ENCODE peak calls at places on chromosomes 5 and 9, in five cellular contexts. X is HCT116, T is gastrocnemius medialis, U is left lung, W is fibroblast of lung. A is an unnamed sample.

GRCh38 chr9:132418743-132419363 is 8.8 kb downstream of the CFAP77 start:
- DNase-seq in X (no peak), T (no peak), U (no peak), W (no peak), A (no peak)

GRCh38 chr9:1647776-1648175 is 367.4 kb upstream of the SMARCA2 start:
- DNase-seq in X (no peak), T (no peak), U (peak; percentile 35), W (no peak), A (no peak)

GRCh38 chr5:145915970-145916638 is 20.3 kb upstream of the SH3RF2 start:
- DNase-seq in X (no peak), T (no peak), U (no peak), W (no peak), A (no peak)

GRCh38 chr9:123716339-123716738 is 213.6 kb downstream of the DENND1A start:
- DNase-seq in X (no peak), T (no peak), U (no peak), W (no peak), A (no peak)

GRCh38 chr5:177512736-177513380 is 3.2 kb upstream of the DOK3 start:
- DNase-seq in X (no peak), T (no peak), U (no peak), W (no peak), A (no peak)

GRCh38 chr5:114473541-114473940 is 111.7 kb downstream of the KCNN2 start:
- DNase-seq in X (no peak), T (no peak), U (peak; percentile 49), W (peak; percentile 68), A (no peak)

GRCh38 chr9:121281614-121282291 is 13.8 kb downstream of the GSN start:
- DNase-seq in X (peak; percentile 94), T (peak; percentile 52), U (peak; percentile 89), W (peak; percentile 64), A (peak; percentile 90)

GRCh38 chr5:100553209-100553608 is 18.0 kb downstream of the FAM174A start:
- DNase-seq in X (no peak), T (no peak), U (no peak), W (no peak), A (no peak)

GRCh38 chr5:81768960-81769452 is 18.1 kb upstream of the SSBP2 start:
- DNase-seq in X (peak; percentile 35), T (no peak), U (no peak), W (peak; percentile 84), A (no peak)

GRCh38 chr9:126057036-126057435 is 269.6 kb upstream of the MVB12B start:
- DNase-seq in X (no peak), T (no peak), U (peak; percentile 29), W (peak; percentile 37), A (no peak)

GRCh38 chr5:104914536-104915070 is 1352.0 kb upstream of the NUDT12 start:
- DNase-seq in X (no peak), T (no peak), U (no peak), W (no peak), A (no peak)

GRCh38 chr9:138114501-138115245 is 237.1 kb downstream of the CACNA1B start:
- DNase-seq in X (no peak), T (no peak), U (no peak), W (no peak), A (no peak)

GRCh38 chr5:154868702-154869101 is 10.3 kb downstream of the CNOT8 start:
- DNase-seq in X (no peak), T (peak; percentile 14), U (no peak), W (no peak), A (no peak)

GRCh38 chr5:136079195-136079985 is 50.6 kb downstream of the TGFBI start:
- DNase-seq in X (no peak), T (no peak), U (no peak), W (no peak), A (no peak)

GRCh38 chr5:151772029-151772867 is 494 bp downstream of the G3BP1 start:
- DNase-seq in X (no peak), T (peak; percentile 36), U (peak; percentile 62), W (peak; percentile 32), A (peak; percentile 37)

GRCh38 chr9:133657120-133657661 is 21.0 kb downstream of the DBH start:
- DNase-seq in X (no peak), T (no peak), U (no peak), W (no peak), A (no peak)

GRCh38 chr9:89481161-89481915 is 16.6 kb downstream of the SEMA4D start:
- DNase-seq in X (no peak), T (no peak), U (no peak), W (no peak), A (no peak)

DNA sequence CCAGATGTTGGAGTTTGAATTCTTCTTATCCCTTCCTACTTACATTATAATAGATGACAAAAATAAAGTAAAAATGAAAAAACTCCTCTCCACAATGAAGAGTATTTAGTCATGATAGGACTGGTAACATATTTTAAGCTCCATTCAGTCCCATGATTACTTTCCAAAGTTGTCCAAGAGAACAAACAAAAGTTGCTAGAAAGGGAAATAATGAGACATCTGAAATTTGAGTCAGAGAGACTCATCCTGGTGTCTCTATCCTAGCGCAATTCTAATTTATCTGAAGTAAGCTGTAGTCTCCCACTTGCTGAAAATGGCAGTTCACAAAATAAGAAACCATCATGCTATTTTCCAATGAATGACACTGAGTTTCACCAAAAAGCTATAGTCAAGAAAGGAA is 152.2 kb downstream of the BNC2 start:
- DNase-seq in X (no peak), T (no peak), U (no peak), W (no peak), A (no peak)
- H3K27ac ChIP-seq in X (no peak overlapping the region), T (no peak overlapping the region), U (peak overlapping the region; percentile 11), W (no peak overlapping the region), A (no peak overlapping the region)

GRCh38 chr5:59260973-59261372 is 632.6 kb downstream of the PDE4D start:
- DNase-seq in X (no peak), T (no peak), U (no peak), W (no peak), A (no peak)

GRCh38 chr5:59264641-59265245 is 628.8 kb downstream of the PDE4D start:
- DNase-seq in X (no peak), T (no peak), U (no peak), W (no peak), A (no peak)

GRCh38 chr5:59259238-59259637 is 634.3 kb downstream of the PDE4D start:
- DNase-seq in X (no peak), T (no peak), U (no peak), W (peak; percentile 38), A (no peak)

GRCh38 chr5:59264013-59264412 is 629.5 kb downstream of the PDE4D start:
- DNase-seq in X (no peak), T (no peak), U (no peak), W (no peak), A (no peak)

DNA sequence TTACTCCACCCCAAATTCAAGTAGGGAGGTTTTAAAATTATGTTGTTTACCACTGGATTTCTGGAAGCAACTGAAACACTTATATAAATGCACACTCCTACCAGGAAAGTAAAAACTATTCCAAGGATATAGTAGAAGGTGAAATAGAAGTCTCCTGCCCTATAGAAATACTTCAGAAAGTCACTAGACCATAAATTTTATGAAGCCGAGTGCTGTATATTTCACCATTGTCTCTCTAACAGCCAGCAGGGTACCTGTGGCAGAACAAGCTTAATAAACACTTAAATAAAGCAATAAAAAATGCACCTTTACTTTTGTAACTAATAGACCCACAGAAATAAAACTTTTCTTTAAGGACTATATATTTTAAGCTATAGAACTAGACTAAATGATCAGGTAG is 631.6 kb downstream of the PDE4D start:
- DNase-seq in X (no peak), T (no peak), U (no peak), W (no peak), A (no peak)
- H3K27ac ChIP-seq in X (no peak overlapping the region), T (peak overlapping the region; percentile 36), U (no peak overlapping the region), W (no peak overlapping the region), A (no peak overlapping the region)

DNA sequence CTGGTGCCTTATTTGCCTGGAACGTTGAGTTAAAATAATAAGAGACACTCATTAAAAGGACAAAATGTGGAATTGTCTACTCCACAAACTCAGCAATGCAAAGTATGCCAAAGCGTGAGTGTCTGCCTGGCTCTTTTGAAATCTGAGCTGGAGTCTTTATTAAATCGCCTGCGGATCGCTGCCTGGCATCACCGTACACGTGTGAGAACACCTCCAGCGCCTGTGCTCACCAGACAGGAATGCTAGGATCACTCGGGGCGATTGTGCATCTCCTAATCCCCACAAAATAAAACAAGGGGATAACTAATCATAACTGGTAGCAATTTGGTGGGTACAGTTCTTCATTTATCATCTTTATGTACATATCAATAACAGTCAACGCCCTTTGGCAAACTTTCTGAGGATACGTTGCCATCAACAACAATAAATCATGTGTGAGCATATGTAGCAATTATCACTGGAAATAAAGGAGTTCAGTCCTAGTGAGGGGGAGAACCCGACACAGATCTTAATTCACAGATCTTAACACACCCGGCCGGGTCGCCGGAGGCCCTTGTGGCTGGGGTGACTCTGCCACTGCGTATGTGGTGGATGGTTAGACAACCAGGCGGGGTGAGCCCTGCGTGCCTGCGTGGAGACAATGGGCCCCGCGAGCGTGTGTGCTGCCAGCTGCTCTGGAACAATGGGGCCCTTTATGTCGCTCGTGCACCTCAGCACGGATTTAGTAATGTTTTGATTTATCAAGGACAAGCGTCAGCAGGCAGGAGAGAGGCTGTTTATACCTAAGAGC is 284.9 kb upstream of the IRX1 start:
- DNase-seq in X (no peak), T (no peak), U (no peak), W (no peak), A (no peak)
- H3K27ac ChIP-seq in X (no peak overlapping the region), T (no peak overlapping the region), U (no peak overlapping the region), W (no peak overlapping the region), A (no peak overlapping the region)

GRCh38 chr5:150109921-150110320 is 23.6 kb upstream of the CSF1R start:
- DNase-seq in X (peak; percentile 40), T (no peak), U (no peak), W (no peak), A (no peak)
- H3K27ac ChIP-seq in X (no peak overlapping the region), T (no peak overlapping the region), U (no peak overlapping the region), W (no peak overlapping the region), A (no peak overlapping the region)

GRCh38 chr9:91711755-91712591 is 238.1 kb downstream of the ROR2 start:
- DNase-seq in X (no peak), T (no peak), U (no peak), W (no peak), A (no peak)
- H3K27ac ChIP-seq in X (no peak overlapping the region), T (no peak overlapping the region), U (no peak overlapping the region), W (no peak overlapping the region), A (no peak overlapping the region)

GRCh38 chr5:58923355-58923754 is 340.5 kb downstream of the RAB3C start:
- DNase-seq in X (no peak), T (no peak), U (no peak), W (no peak), A (no peak)
- H3K27ac ChIP-seq in X (no peak overlapping the region), T (peak overlapping the region; percentile 94), U (no peak overlapping the region), W (no peak overlapping the region), A (peak overlapping the region; percentile 88)

DNA sequence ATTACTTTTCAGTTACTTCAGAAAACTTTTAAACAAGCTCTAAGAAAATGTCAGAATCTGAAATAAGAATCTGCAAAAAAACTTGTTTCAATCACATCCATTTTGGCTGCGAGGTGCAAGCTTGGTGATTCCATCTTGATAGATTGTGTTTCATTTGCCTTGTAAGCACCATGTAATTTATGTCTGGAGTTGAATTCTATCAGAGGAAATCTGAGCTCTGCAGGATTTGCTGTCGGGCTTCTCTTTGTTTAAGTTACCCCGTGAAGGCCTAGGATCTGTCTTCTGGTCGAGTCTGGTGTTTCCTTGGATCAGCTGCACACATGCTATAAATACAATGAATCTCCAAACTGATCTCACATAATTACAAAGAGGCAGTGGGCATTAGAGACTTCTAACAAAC is 40.4 kb upstream of the MAN2A1 start:
- DNase-seq in X (no peak), T (no peak), U (no peak), W (no peak), A (no peak)
- H3K27ac ChIP-seq in X (no peak overlapping the region), T (no peak overlapping the region), U (no peak overlapping the region), W (no peak overlapping the region), A (no peak overlapping the region)